ENCODE peak calls at places on chromosomes 4 and X, in nine cellular contexts. S is kidney tubule cell, E is Right ventricle myocardium inferior, U is naive B cell, N is spleen, M is non-pigmented ciliary epithelial cell, Z is substantia nigra, H is neural crest cell, I is HFF-Myc. G is an unnamed sample.

GRCh38 chr4:128060130-128060619 is 937 bp upstream of the LARP1B start:
- DNase-seq in Z (no peak), M (no peak), E (no peak), H (no peak), S (no peak), N (no peak), U (no peak), I (no peak), G (no peak)

GRCh38 chr4:87375719-87376291 is 15.2 kb downstream of the HSD17B11 start:
- DNase-seq in S (peak; percentile 63), U (peak; percentile 33), I (peak; percentile 54), N (no peak), Z (no peak), H (no peak), E (no peak), M (peak; percentile 59), G (no peak)

GRCh38 chr4:7108046-7108625 is 40.3 kb upstream of the GRPEL1 start:
- DNase-seq in S (no peak), M (no peak), H (no peak), U (no peak), Z (no peak), E (no peak), I (no peak), N (peak; percentile 55), G (no peak)

GRCh38 chr4:186161138-186161537 is 30.2 kb upstream of the CYP4V2 start:
- DNase-seq in E (no peak), I (no peak), M (no peak), N (no peak), Z (no peak), H (no peak), S (no peak), U (no peak), G (peak; percentile 22)

GRCh38 chr4:3445829-3446545 is 4.2 kb downstream of the HGFAC start:
- DNase-seq in H (no peak), Z (no peak), U (no peak), M (no peak), S (no peak), E (peak; percentile 63), I (no peak), N (no peak), G (no peak)

GRCh38 chr4:56783986-56784385 is 37.5 kb downstream of the SPINK2 start:
- DNase-seq in M (no peak), Z (no peak), H (no peak), S (no peak), E (no peak), U (no peak), N (no peak), I (no peak), G (no peak)

GRCh38 chr4:88533088-88533790 is 9.7 kb upstream of the PYURF start:
- DNase-seq in H (no peak), M (no peak), U (no peak), E (no peak), Z (no peak), N (no peak), I (no peak), S (peak; percentile 57), G (no peak)

GRCh38 chr4:47383829-47384427 is 79.6 kb downstream of the COMMD8 start:
- DNase-seq in E (no peak), S (peak; percentile 53), M (no peak), Z (no peak), H (no peak), N (no peak), U (no peak), I (peak; percentile 2), G (peak; percentile 21)

GRCh38 chr4:110550260-110550659 is 72.6 kb downstream of the PITX2 start:
- DNase-seq in E (no peak), I (no peak), M (no peak), Z (no peak), H (no peak), S (peak; percentile 40), U (no peak), N (no peak), G (no peak)

GRCh38 chrX:46165411-46165810 is 379.8 kb downstream of the ZNF674 start:
- DNase-seq in N (no peak), I (no peak), Z (no peak), U (no peak), H (no peak), S (peak; percentile 86), M (peak; percentile 36), E (no peak), G (no peak)

GRCh38 chrX:13376857-13377441 is 57.1 kb upstream of the ATXN3L start:
- DNase-seq in I (peak; percentile 78), E (no peak), S (peak; percentile 64), U (no peak), M (peak; percentile 70), N (no peak), Z (no peak), H (no peak), G (peak; percentile 7)

GRCh38 chrX:107625776-107626175 is 2.5 kb upstream of the PRPS1 start:
- DNase-seq in U (no peak), N (no peak), E (no peak), Z (no peak), M (no peak), I (no peak), S (no peak), H (no peak), G (no peak)

GRCh38 chr4:87011340-87012034 is 76.7 kb downstream of the AFF1 start:
- DNase-seq in I (peak; percentile 43), M (peak; percentile 77), U (no peak), S (peak; percentile 91), H (no peak), E (no peak), Z (no peak), N (no peak), G (no peak)

GRCh38 chr4:2054217-2054616 is 4.9 kb upstream of the NAT8L start:
- DNase-seq in U (no peak), M (no peak), H (no peak), N (no peak), Z (no peak), E (peak; percentile 33), S (no peak), I (no peak), G (no peak)

GRCh38 chr4:41713768-41714167 is 34.8 kb downstream of the PHOX2B start:
- DNase-seq in U (no peak), I (no peak), S (no peak), Z (no peak), M (no peak), E (no peak), N (no peak), H (no peak), G (no peak)

GRCh38 chr4:54066718-54067129 is 2.3 kb upstream of the CHIC2 start:
- DNase-seq in I (no peak), E (no peak), M (no peak), Z (no peak), N (no peak), U (no peak), H (no peak), S (no peak), G (no peak)

GRCh38 chr4:108171541-108172230 is 3.0 kb upstream of the LEF1 start:
- DNase-seq in Z (no peak), I (no peak), H (peak; percentile 29), M (no peak), U (peak; percentile 18), E (no peak), S (no peak), N (peak; percentile 76), G (no peak)

GRCh38 chr4:24210332-24210902 is 320.6 kb upstream of the PPARGC1A start:
- DNase-seq in H (no peak), Z (no peak), N (no peak), E (peak; percentile 61), U (no peak), I (no peak), M (peak; percentile 23), S (peak; percentile 65), G (no peak)

GRCh38 chr4:134470544-134470943 is 269.0 kb upstream of the PABPC4L start:
- DNase-seq in I (peak; percentile 1), H (peak; percentile 15), E (no peak), S (peak; percentile 64), Z (no peak), U (no peak), M (no peak), N (no peak), G (no peak)

GRCh38 chr4:83082777-83083176 is 31.8 kb downstream of the PLAC8 start:
- DNase-seq in S (peak; percentile 22), N (peak; percentile 79), H (no peak), E (no peak), M (no peak), I (no peak), U (no peak), Z (no peak), G (no peak)

GRCh38 chr4:93237526-93237925 is 591.0 kb upstream of the ATOH1 start:
- DNase-seq in E (no peak), S (no peak), I (no peak), N (no peak), Z (no peak), M (no peak), U (no peak), H (no peak), G (no peak)

GRCh38 chrX:19625612-19626011 is 110.3 kb upstream of the MAP3K15 start:
- DNase-seq in U (no peak), E (no peak), I (no peak), S (peak; percentile 79), N (no peak), M (no peak), Z (no peak), H (no peak), G (no peak)

GRCh38 chrX:10676239-10676971 is 56.0 kb upstream of the MID1 start:
- DNase-seq in M (no peak), Z (no peak), S (no peak), I (no peak), H (no peak), U (no peak), N (no peak), E (no peak), G (no peak)

GRCh38 chr4:92305878-92306520 is 2.2 kb downstream of the GRID2 start:
- DNase-seq in Z (peak; percentile 55), M (no peak), U (no peak), S (peak; percentile 6), H (peak; percentile 12), N (no peak), E (no peak), I (no peak), G (peak; percentile 9)

GRCh38 chr4:160685729-160686128 is 1478.1 kb downstream of the FSTL5 start:
- DNase-seq in N (no peak), E (peak; percentile 53), M (no peak), U (no peak), S (no peak), Z (no peak), H (no peak), I (no peak), G (no peak)

GRCh38 chrX:148500428-148501120 is at the start of gene AFF2:
- DNase-seq in N (peak; percentile 88), I (no peak), S (peak; percentile 39), U (peak; percentile 39), M (no peak), Z (no peak), E (peak; percentile 70), H (peak; percentile 45), G (peak; percentile 18)

GRCh38 chrX:50596056-50596455 is 125.4 kb upstream of the DGKK start:
- DNase-seq in N (no peak), U (no peak), H (no peak), Z (no peak), S (no peak), M (no peak), E (no peak), I (no peak), G (no peak)